ENCODE peak calls at places on chromosome 5, in nine cellular contexts. W is stimulated activated CD8-positive, alpha-beta memory T cell treated with anti-CD3 and anti-CD28 coated beads, Interleukin-15, amount 100 ng/mL, for 4 hours; S is skeletal muscle cell; A is left colon; I is activated CD8-positive, alpha-beta memory T cell treated with anti-CD3 and anti-CD28 coated beads, Interleukin-2, amount 50 U/mL, for 48 hours; Y is neural crest cell; T is GM13977; Z is stromal cell of bone marrow; B is occipital lobe. U is an unnamed sample.

GRCh38 chr5:39892708-39893107 is 467.9 kb upstream of the DAB2 start:
- DNase-seq in Y (no peak), I (no peak), B (no peak), Z (peak), S (peak), W (no peak), T (no peak), A (no peak), U (no peak)

GRCh38 chr5:159891371-159891770 is 24.9 kb upstream of the ADRA1B start:
- DNase-seq in B (no peak), T (no peak), I (no peak), Z (no peak), W (no peak), A (no peak), S (no peak), Y (no peak), U (no peak)

GRCh38 chr5:123681061-123681460 is 169.1 kb downstream of the CSNK1G3 start:
- DNase-seq in I (no peak), S (no peak), A (no peak), Y (no peak), B (no peak), Z (no peak), W (no peak), T (no peak), U (no peak)

GRCh38 chr5:143431789-143432188 is 28.3 kb upstream of the NR3C1 start:
- DNase-seq in S (no peak), A (no peak), Y (no peak), W (no peak), Z (no peak), T (no peak), I (peak), B (no peak), U (no peak)

GRCh38 chr5:158819095-158819494 is 280.6 kb downstream of the EBF1 start:
- DNase-seq in I (no peak), B (no peak), Z (no peak), T (no peak), Y (no peak), A (no peak), S (no peak), W (no peak), U (no peak)

GRCh38 chr5:16727937-16728336 is 111.1 kb upstream of the RETREG1 start:
- DNase-seq in B (no peak), S (no peak), A (peak), Y (no peak), Z (no peak), I (no peak), T (no peak), W (no peak), U (peak)

GRCh38 chr5:25955337-25955736 is 1083.0 kb downstream of the CDH9 start:
- DNase-seq in W (no peak), Y (no peak), S (no peak), A (no peak), B (no peak), I (no peak), Z (no peak), T (no peak), U (peak)

GRCh38 chr5:68455216-68455615 is 239.7 kb downstream of the PIK3R1 start:
- DNase-seq in Y (no peak), Z (no peak), I (no peak), S (no peak), A (no peak), B (no peak), W (no peak), T (no peak), U (no peak)

GRCh38 chr5:88518131-88519016 is 249.7 kb upstream of the TMEM161B start:
- DNase-seq in S (no peak), W (no peak), B (no peak), A (no peak), I (no peak), Y (no peak), Z (no peak), T (no peak), U (no peak)

GRCh38 chr5:110625376-110625999 is 101.0 kb downstream of the TMEM232 start:
- DNase-seq in Z (peak), S (no peak), W (no peak), I (no peak), T (peak), Y (no peak), B (no peak), A (no peak), U (no peak)

GRCh38 chr5:132221781-132222648 is 5.6 kb downstream of the P4HA2 start:
- DNase-seq in W (no peak), I (no peak), B (no peak), Z (peak), Y (no peak), T (no peak), A (peak), S (peak), U (peak)

GRCh38 chr5:67192719-67193464 is 3.7 kb downstream of the CD180 start:
- DNase-seq in W (no peak), I (no peak), A (no peak), Z (no peak), Y (no peak), B (no peak), T (no peak), S (no peak), U (peak)

GRCh38 chr5:152405145-152405544 is at the start of gene NMUR2:
- DNase-seq in I (no peak), T (no peak), S (no peak), B (no peak), Z (no peak), Y (peak), A (no peak), W (no peak), U (no peak)

GRCh38 chr5:109931049-109931448 is 241.3 kb downstream of the MAN2A1 start:
- DNase-seq in W (no peak), A (no peak), B (no peak), Z (no peak), Y (no peak), T (no peak), S (no peak), I (no peak), U (no peak)

GRCh38 chr5:38719916-38720315 is 125.9 kb upstream of the OSMR start:
- DNase-seq in T (no peak), I (no peak), S (no peak), B (no peak), A (no peak), Z (peak), W (no peak), Y (no peak), U (peak)

GRCh38 chr5:131224387-131225191 is 39.3 kb upstream of the CDC42SE2 start:
- DNase-seq in I (no peak), B (no peak), S (no peak), W (no peak), A (peak), T (peak), Y (no peak), Z (no peak), U (peak)

GRCh38 chr5:66697796-66698564 is 101.8 kb downstream of the MAST4 start:
- DNase-seq in I (no peak), S (no peak), W (no peak), T (no peak), Z (no peak), B (no peak), A (no peak), Y (no peak), U (no peak)

GRCh38 chr5:177113566-177114424 is 19.8 kb upstream of the NSD1 start:
- DNase-seq in W (peak), S (no peak), B (peak), A (peak), T (peak), Z (no peak), I (peak), Y (peak), U (peak)

GRCh38 chr5:94920570-94920969 is 302.1 kb downstream of the SLF1 start:
- DNase-seq in T (no peak), I (no peak), Y (no peak), Z (no peak), B (no peak), A (no peak), S (no peak), W (no peak), U (no peak)

GRCh38 chr5:174083041-174083827 is 37.7 kb downstream of the NSG2 start:
- DNase-seq in Y (no peak), W (no peak), S (no peak), Z (no peak), T (no peak), B (no peak), I (no peak), A (no peak), U (peak)

GRCh38 chr5:80481019-80481893 is 6.6 kb upstream of the FAM151B start:
- DNase-seq in Z (peak), B (no peak), A (peak), W (no peak), Y (peak), S (no peak), I (no peak), T (peak), U (peak)

GRCh38 chr5:119323630-119324000 is 32.2 kb upstream of the TNFAIP8 start:
- DNase-seq in A (no peak), W (no peak), Z (peak), B (no peak), T (no peak), S (no peak), I (peak), Y (no peak), U (peak)

GRCh38 chr5:171893290-171893890 is 107.8 kb downstream of the SMIM23 start:
- DNase-seq in T (no peak), Z (peak), Y (no peak), I (no peak), S (peak), W (no peak), B (no peak), A (no peak), U (no peak)

GRCh38 chr5:27472000-27472763 is 433.8 kb upstream of the CDH9 start:
- DNase-seq in A (no peak), W (no peak), Z (peak), S (peak), T (no peak), B (no peak), I (no peak), Y (peak), U (no peak)

GRCh38 chr5:45507174-45507573 is 189.0 kb downstream of the HCN1 start:
- DNase-seq in A (no peak), I (no peak), S (no peak), B (peak), W (no peak), T (no peak), Z (no peak), Y (no peak), U (peak)

GRCh38 chr5:94901071-94901979 is 282.9 kb downstream of the SLF1 start:
- DNase-seq in S (peak), B (no peak), Y (no peak), A (no peak), T (peak), Z (no peak), W (no peak), I (no peak), U (no peak)

GRCh38 chr5:141319699-141320098 is 885 bp downstream of the TAF7 start:
- DNase-seq in B (no peak), S (no peak), Z (no peak), Y (no peak), I (no peak), T (no peak), W (no peak), A (no peak), U (no peak)

GRCh38 chr5:39779836-39780235 is 355.1 kb upstream of the DAB2 start:
- DNase-seq in I (no peak), A (no peak), Y (no peak), B (no peak), S (no peak), W (no peak), T (no peak), Z (no peak), U (no peak)

GRCh38 chr5:173868096-173868879 is 19.9 kb upstream of the CPEB4 start:
- DNase-seq in W (no peak), S (peak), I (no peak), Z (no peak), Y (no peak), B (no peak), T (no peak), A (no peak), U (no peak)

GRCh38 chr5:180343846-180344327 is 9.2 kb downstream of the GFPT2 start:
- DNase-seq in A (no peak), W (no peak), S (peak), Z (no peak), I (no peak), B (no peak), T (no peak), Y (no peak), U (peak)

GRCh38 chr5:36334315-36334714 is 32.6 kb upstream of the RANBP3L start:
- DNase-seq in S (no peak), Y (no peak), B (no peak), W (no peak), A (no peak), T (no peak), I (no peak), Z (no peak), U (no peak)

GRCh38 chr5:74639538-74640449 is 734 bp downstream of the ENC1 start:
- DNase-seq in A (peak), I (peak), T (peak), S (no peak), B (no peak), Z (no peak), Y (no peak), W (no peak), U (no peak)

GRCh38 chr5:149310947-149311675 is 34.2 kb upstream of the GRPEL2 start:
- DNase-seq in I (no peak), B (no peak), W (no peak), Z (peak), Y (no peak), S (peak), A (no peak), T (no peak), U (no peak)

GRCh38 chr5:135564305-135564704 is 14.5 kb downstream of the CXCL14 start:
- DNase-seq in A (no peak), I (no peak), S (no peak), Y (no peak), T (no peak), Z (no peak), W (no peak), B (no peak), U (no peak)

GRCh38 chr5:33008751-33009418 is 297.8 kb downstream of the NPR3 start:
- DNase-seq in Z (no peak), W (no peak), Y (no peak), B (no peak), I (no peak), T (no peak), A (peak), S (no peak), U (no peak)

GRCh38 chr5:15791859-15792258 is 291.9 kb downstream of the FBXL7 start:
- DNase-seq in Y (no peak), A (no peak), S (no peak), T (no peak), I (no peak), Z (peak), W (no peak), B (no peak), U (no peak)

GRCh38 chr5:132487841-132488555 is 2.6 kb downstream of the IRF1 start:
- DNase-seq in Z (no peak), B (no peak), A (no peak), I (peak), Y (no peak), T (no peak), W (no peak), S (no peak), U (no peak)

GRCh38 chr5:56712895-56713565 is 102.3 kb upstream of the MAP3K1 start:
- DNase-seq in S (no peak), W (no peak), Z (no peak), T (no peak), I (no peak), B (no peak), A (no peak), Y (no peak), U (no peak)

GRCh38 chr5:113147088-113147487 is 170.5 kb downstream of the DCP2 start:
- DNase-seq in Y (no peak), A (no peak), W (no peak), Z (peak), I (no peak), T (no peak), S (peak), B (no peak), U (no peak)

U was measured in Ammon's horn.